ENCODE peak calls at places on chromosomes 7 and 10, in nine cellular contexts. One of them, this sample, is unnamed.

GRCh38 chr10:125407000-125407502 is 246.7 kb upstream of the CTBP2 start:
- DNase-seq in mesendoderm: peak
- DNase-seq in mammary epithelial cell: peak
- DNase-seq in IMR-90: peak
- DNase-seq in PC-3: peak
- DNase-seq in hepatocyte: peak
- DNase-seq in A549: no peak
- DNase-seq in PC-9: peak
- DNase-seq in astrocyte: peak
- DNase-seq in this sample: peak

GRCh38 chr7:80134536-80135305 is at the start of gene GNAI1:
- DNase-seq in mammary epithelial cell: peak
- DNase-seq in PC-3: peak
- DNase-seq in IMR-90: peak
- DNase-seq in hepatocyte: peak
- DNase-seq in A549: peak
- DNase-seq in PC-9: peak
- DNase-seq in mesendoderm: peak
- DNase-seq in astrocyte: peak
- DNase-seq in this sample: peak

GRCh38 chr7:19177269-19177668 is 32.0 kb upstream of the FERD3L start:
- DNase-seq in IMR-90: no peak
- DNase-seq in mammary epithelial cell: peak
- DNase-seq in A549: no peak
- DNase-seq in hepatocyte: no peak
- DNase-seq in PC-3: peak
- DNase-seq in astrocyte: no peak
- DNase-seq in PC-9: no peak
- DNase-seq in mesendoderm: no peak
- DNase-seq in this sample: no peak

GRCh38 chr7:146375155-146375554 is 258.6 kb downstream of the CNTNAP2 start:
- DNase-seq in mesendoderm: peak
- DNase-seq in A549: no peak
- DNase-seq in hepatocyte: no peak
- DNase-seq in PC-9: no peak
- DNase-seq in mammary epithelial cell: no peak
- DNase-seq in astrocyte: no peak
- DNase-seq in PC-3: no peak
- DNase-seq in IMR-90: no peak
- DNase-seq in this sample: no peak

GRCh38 chr10:131620314-131620713 is 280.5 kb upstream of the PPP2R2D start:
- DNase-seq in mesendoderm: no peak
- DNase-seq in hepatocyte: no peak
- DNase-seq in PC-3: no peak
- DNase-seq in PC-9: no peak
- DNase-seq in A549: no peak
- DNase-seq in astrocyte: no peak
- DNase-seq in mammary epithelial cell: no peak
- DNase-seq in IMR-90: no peak
- DNase-seq in this sample: no peak

GRCh38 chr7:21071570-21071969 is 284.9 kb upstream of the SP8 start:
- DNase-seq in IMR-90: no peak
- DNase-seq in astrocyte: no peak
- DNase-seq in hepatocyte: no peak
- DNase-seq in mesendoderm: no peak
- DNase-seq in PC-9: no peak
- DNase-seq in A549: no peak
- DNase-seq in mammary epithelial cell: no peak
- DNase-seq in PC-3: peak
- DNase-seq in this sample: no peak

GRCh38 chr7:33973235-33974015 is 68.1 kb downstream of the BMPER start:
- DNase-seq in IMR-90: peak
- DNase-seq in A549: no peak
- DNase-seq in mammary epithelial cell: peak
- DNase-seq in hepatocyte: no peak
- DNase-seq in mesendoderm: no peak
- DNase-seq in PC-9: no peak
- DNase-seq in astrocyte: no peak
- DNase-seq in PC-3: no peak
- DNase-seq in this sample: peak

GRCh38 chr10:95628786-95629185 is 27.7 kb downstream of the ALDH18A1 start:
- DNase-seq in PC-3: no peak
- DNase-seq in A549: no peak
- DNase-seq in mesendoderm: no peak
- DNase-seq in IMR-90: no peak
- DNase-seq in hepatocyte: peak
- DNase-seq in PC-9: no peak
- DNase-seq in astrocyte: peak
- DNase-seq in mammary epithelial cell: peak
- DNase-seq in this sample: no peak

GRCh38 chr10:73134727-73135126 is 24.5 kb downstream of the NUDT13 start:
- DNase-seq in PC-3: no peak
- DNase-seq in astrocyte: no peak
- DNase-seq in A549: no peak
- DNase-seq in mammary epithelial cell: no peak
- DNase-seq in mesendoderm: no peak
- DNase-seq in hepatocyte: no peak
- DNase-seq in PC-9: no peak
- DNase-seq in IMR-90: no peak
- DNase-seq in this sample: no peak

GRCh38 chr10:4725917-4726606 is 99.9 kb upstream of the AKR1E2 start:
- DNase-seq in PC-9: no peak
- DNase-seq in PC-3: peak
- DNase-seq in mesendoderm: no peak
- DNase-seq in hepatocyte: peak
- DNase-seq in A549: peak
- DNase-seq in mammary epithelial cell: peak
- DNase-seq in IMR-90: peak
- DNase-seq in astrocyte: peak
- DNase-seq in this sample: peak

GRCh38 chr10:1368772-1369171 is 312.6 kb downstream of the WDR37 start:
- DNase-seq in hepatocyte: peak
- DNase-seq in IMR-90: no peak
- DNase-seq in astrocyte: no peak
- DNase-seq in mammary epithelial cell: no peak
- DNase-seq in PC-3: peak
- DNase-seq in PC-9: peak
- DNase-seq in mesendoderm: peak
- DNase-seq in A549: peak
- DNase-seq in this sample: no peak

GRCh38 chr10:52312999-52313349 is 1.1 kb upstream of the DKK1 start:
- DNase-seq in mesendoderm: no peak
- DNase-seq in A549: peak
- DNase-seq in PC-9: no peak
- DNase-seq in PC-3: no peak
- DNase-seq in mammary epithelial cell: no peak
- DNase-seq in hepatocyte: no peak
- DNase-seq in IMR-90: peak
- DNase-seq in astrocyte: no peak
- DNase-seq in this sample: no peak

GRCh38 chr10:131081386-131081785 is 230.1 kb downstream of the TCERG1L start:
- DNase-seq in mesendoderm: no peak
- DNase-seq in A549: no peak
- DNase-seq in mammary epithelial cell: no peak
- DNase-seq in IMR-90: no peak
- DNase-seq in hepatocyte: no peak
- DNase-seq in PC-9: no peak
- DNase-seq in astrocyte: no peak
- DNase-seq in PC-3: no peak
- DNase-seq in this sample: no peak

GRCh38 chr10:50501899-50502556 is 121.7 kb downstream of the SGMS1 start:
- DNase-seq in PC-3: peak
- DNase-seq in astrocyte: no peak
- DNase-seq in hepatocyte: peak
- DNase-seq in mesendoderm: peak
- DNase-seq in PC-9: peak
- DNase-seq in mammary epithelial cell: peak
- DNase-seq in A549: no peak
- DNase-seq in IMR-90: no peak
- DNase-seq in this sample: no peak

GRCh38 chr7:148925836-148926235 is 41.7 kb upstream of the EZH2 start:
- DNase-seq in hepatocyte: no peak
- DNase-seq in IMR-90: no peak
- DNase-seq in PC-3: no peak
- DNase-seq in A549: no peak
- DNase-seq in astrocyte: no peak
- DNase-seq in mesendoderm: no peak
- DNase-seq in PC-9: no peak
- DNase-seq in mammary epithelial cell: no peak
- DNase-seq in this sample: no peak

DNA sequence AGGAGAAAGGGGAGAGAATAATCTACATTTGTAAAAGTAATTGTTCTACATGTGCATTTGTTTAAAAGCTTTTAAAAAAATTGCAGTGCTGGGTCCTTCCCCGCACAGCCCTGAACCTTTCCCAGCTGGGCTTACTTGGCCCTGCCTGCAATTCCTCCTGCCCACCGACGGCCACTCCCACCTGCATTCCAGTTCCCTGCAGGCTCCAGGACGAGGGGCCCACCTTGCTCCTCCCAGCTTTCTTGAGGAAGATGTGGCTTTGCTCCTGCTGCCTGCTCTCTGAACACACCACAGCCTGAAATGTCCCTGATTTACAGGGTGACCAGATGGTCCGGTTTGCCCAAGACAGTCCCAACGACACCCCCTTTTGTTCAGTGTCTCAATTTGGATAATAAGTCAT is 222.7 kb downstream of the PRPF18 start:
- DNase-seq in PC-3: no peak
- DNase-seq in IMR-90: no peak
- DNase-seq in hepatocyte: peak
- DNase-seq in mammary epithelial cell: no peak
- DNase-seq in PC-9: peak
- DNase-seq in A549: no peak
- DNase-seq in mesendoderm: peak
- DNase-seq in astrocyte: peak
- DNase-seq in this sample: no peak
- H3K4me2 ChIP-seq in PC-3: no peak
- H3K4me2 ChIP-seq in IMR-90: no peak
- H3K4me2 ChIP-seq in hepatocyte: peak
- H3K4me2 ChIP-seq in mammary epithelial cell: no peak
- H3K4me2 ChIP-seq in PC-9: no peak
- H3K4me2 ChIP-seq in A549: no peak
- H3K4me2 ChIP-seq in mesendoderm: no peak
- H3K4me2 ChIP-seq in astrocyte: peak
- H3K4me2 ChIP-seq in this sample: no peak

DNA sequence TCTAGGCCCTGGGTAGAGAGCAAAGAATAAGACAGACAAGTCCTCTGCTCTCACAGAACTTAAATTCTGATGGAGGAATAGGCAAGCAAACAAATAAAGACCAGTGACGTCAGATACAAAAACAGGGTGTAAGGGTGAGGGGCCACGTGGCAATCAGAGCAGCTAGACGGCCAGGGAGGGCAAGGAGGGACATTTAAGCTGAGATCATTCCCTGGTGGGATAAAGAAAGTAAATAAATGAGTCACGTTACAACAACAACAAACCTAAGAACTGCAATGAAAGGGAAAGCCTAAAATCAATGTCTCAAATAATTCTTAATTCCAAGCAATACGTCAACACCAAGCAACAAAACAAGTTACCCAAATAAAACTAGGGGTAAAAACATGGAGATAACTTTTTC is 21.8 kb downstream of the STN1 start:
- DNase-seq in PC-9: no peak
- DNase-seq in PC-3: peak
- DNase-seq in mesendoderm: no peak
- DNase-seq in astrocyte: no peak
- DNase-seq in hepatocyte: no peak
- DNase-seq in mammary epithelial cell: no peak
- DNase-seq in A549: no peak
- DNase-seq in IMR-90: peak
- DNase-seq in this sample: no peak
- H3K4me2 ChIP-seq in PC-9: peak
- H3K4me2 ChIP-seq in PC-3: peak
- H3K4me2 ChIP-seq in mesendoderm: no peak
- H3K4me2 ChIP-seq in astrocyte: peak
- H3K4me2 ChIP-seq in hepatocyte: no peak
- H3K4me2 ChIP-seq in mammary epithelial cell: no peak
- H3K4me2 ChIP-seq in A549: peak
- H3K4me2 ChIP-seq in IMR-90: no peak
- H3K4me2 ChIP-seq in this sample: no peak

DNA sequence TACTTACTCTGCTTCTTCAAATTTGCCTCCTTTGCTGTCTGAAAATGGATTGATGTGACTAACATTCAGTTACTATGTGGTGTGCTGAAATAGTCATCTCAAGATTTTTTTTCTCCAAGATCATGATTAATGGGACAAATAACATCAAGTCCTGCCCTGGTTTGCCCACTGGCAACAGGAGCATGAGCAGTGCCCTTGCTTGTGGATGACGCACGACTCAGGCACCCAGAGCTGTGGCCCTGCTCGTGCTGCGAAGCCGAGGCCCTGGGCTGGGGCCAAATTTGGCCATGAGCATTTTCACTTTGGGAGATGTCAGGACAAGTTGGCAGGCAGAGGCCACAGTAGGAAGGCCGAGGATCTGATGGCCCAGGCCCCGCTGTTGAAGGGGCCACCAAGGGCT is 239.8 kb upstream of the IGFBP3 start:
- DNase-seq in A549: no peak
- DNase-seq in IMR-90: no peak
- DNase-seq in astrocyte: peak
- DNase-seq in PC-3: no peak
- DNase-seq in hepatocyte: no peak
- DNase-seq in PC-9: peak
- DNase-seq in mesendoderm: no peak
- DNase-seq in mammary epithelial cell: peak
- DNase-seq in this sample: no peak
- H3K4me2 ChIP-seq in A549: no peak
- H3K4me2 ChIP-seq in IMR-90: no peak
- H3K4me2 ChIP-seq in astrocyte: no peak
- H3K4me2 ChIP-seq in PC-3: no peak
- H3K4me2 ChIP-seq in hepatocyte: no peak
- H3K4me2 ChIP-seq in PC-9: no peak
- H3K4me2 ChIP-seq in mesendoderm: no peak
- H3K4me2 ChIP-seq in mammary epithelial cell: peak
- H3K4me2 ChIP-seq in this sample: no peak

GRCh38 chr7:44159824-44160630 is 18.9 kb upstream of the MYL7 start:
- DNase-seq in hepatocyte: no peak
- DNase-seq in PC-3: no peak
- DNase-seq in mesendoderm: no peak
- DNase-seq in astrocyte: no peak
- DNase-seq in A549: no peak
- DNase-seq in PC-9: no peak
- DNase-seq in IMR-90: no peak
- DNase-seq in mammary epithelial cell: no peak
- DNase-seq in this sample: no peak

GRCh38 chr7:44158873-44159631 is 17.9 kb upstream of the MYL7 start:
- DNase-seq in IMR-90: no peak
- DNase-seq in hepatocyte: no peak
- DNase-seq in A549: no peak
- DNase-seq in PC-9: no peak
- DNase-seq in astrocyte: no peak
- DNase-seq in mesendoderm: no peak
- DNase-seq in mammary epithelial cell: no peak
- DNase-seq in PC-3: no peak
- DNase-seq in this sample: no peak

GRCh38 chr7:44156453-44157010 is 15.4 kb upstream of the MYL7 start:
- DNase-seq in mammary epithelial cell: no peak
- DNase-seq in IMR-90: no peak
- DNase-seq in A549: no peak
- DNase-seq in mesendoderm: no peak
- DNase-seq in PC-9: no peak
- DNase-seq in hepatocyte: no peak
- DNase-seq in astrocyte: no peak
- DNase-seq in PC-3: no peak
- DNase-seq in this sample: no peak

GRCh38 chr7:44157116-44158059 is 16.3 kb upstream of the MYL7 start:
- DNase-seq in IMR-90: no peak
- DNase-seq in mesendoderm: peak
- DNase-seq in mammary epithelial cell: no peak
- DNase-seq in hepatocyte: no peak
- DNase-seq in PC-3: no peak
- DNase-seq in A549: no peak
- DNase-seq in astrocyte: no peak
- DNase-seq in PC-9: no peak
- DNase-seq in this sample: no peak

GRCh38 chr7:44158060-44158872 is 17.1 kb upstream of the MYL7 start:
- DNase-seq in PC-9: no peak
- DNase-seq in PC-3: no peak
- DNase-seq in hepatocyte: no peak
- DNase-seq in astrocyte: no peak
- DNase-seq in IMR-90: no peak
- DNase-seq in mesendoderm: no peak
- DNase-seq in A549: no peak
- DNase-seq in mammary epithelial cell: no peak
- DNase-seq in this sample: no peak
- H3K4me2 ChIP-seq in PC-9: no peak
- H3K4me2 ChIP-seq in PC-3: no peak
- H3K4me2 ChIP-seq in hepatocyte: no peak
- H3K4me2 ChIP-seq in astrocyte: no peak
- H3K4me2 ChIP-seq in IMR-90: no peak
- H3K4me2 ChIP-seq in mesendoderm: no peak
- H3K4me2 ChIP-seq in A549: no peak
- H3K4me2 ChIP-seq in mammary epithelial cell: no peak
- H3K4me2 ChIP-seq in this sample: no peak

This sample was measured in trophoblast cell.